ENCODE peak calls at places on chromosomes 7 and 10, in eight cellular contexts. C, S, L, W, N, I, J and P are unnamed samples.

GRCh38 chr7:101924171-101924570 is 106.7 kb downstream of the CUX1 start:
- DNase-seq in I (no peak), C (no peak), W (no peak), L (no peak), S (peak), N (no peak), J (peak), P (no peak)

GRCh38 chr7:115043605-115044004 is 121.7 kb downstream of the MDFIC start:
- DNase-seq in L (no peak), J (no peak), W (no peak), I (no peak), C (no peak), N (no peak), S (no peak), P (no peak)

GRCh38 chr10:49057481-49057880 is 57.8 kb downstream of the VSTM4 start:
- DNase-seq in W (no peak), C (no peak), S (no peak), L (no peak), N (no peak), I (no peak), J (no peak), P (no peak)

GRCh38 chr10:132372516-132373095 is 24.4 kb upstream of the PWWP2B start:
- DNase-seq in I (no peak), N (no peak), S (no peak), C (no peak), L (no peak), W (peak), J (peak), P (no peak)

GRCh38 chr7:63900394-63901203 is 98.0 kb upstream of the ZNF722 start:
- DNase-seq in N (no peak), W (no peak), J (peak), C (peak), S (no peak), L (no peak), I (no peak), P (no peak)

GRCh38 chr7:151425670-151426075 is 14.3 kb downstream of the CRYGN start:
- DNase-seq in L (no peak), W (no peak), I (peak), S (peak), C (no peak), J (peak), N (no peak), P (no peak)

GRCh38 chr10:125190414-125190813 is 30.1 kb upstream of the CTBP2 start:
- DNase-seq in I (no peak), N (no peak), L (no peak), C (no peak), J (no peak), W (no peak), S (no peak), P (no peak)

GRCh38 chr7:146665023-146665422 is 548.4 kb downstream of the CNTNAP2 start:
- DNase-seq in N (no peak), S (no peak), I (no peak), W (no peak), J (no peak), C (no peak), L (no peak), P (no peak)

GRCh38 chr7:12327922-12328321 is 75.7 kb downstream of the VWDE start:
- DNase-seq in L (no peak), C (no peak), N (no peak), J (no peak), I (no peak), S (no peak), W (no peak), P (no peak)

GRCh38 chr10:103731609-103732270 is 123.6 kb downstream of the SH3PXD2A start:
- DNase-seq in C (no peak), S (no peak), L (no peak), I (no peak), N (no peak), J (no peak), W (no peak), P (no peak)

GRCh38 chr10:89663144-89663543 is 18.1 kb upstream of the PANK1 start:
- DNase-seq in W (no peak), S (no peak), N (no peak), C (no peak), I (no peak), J (no peak), L (no peak), P (no peak)

GRCh38 chr7:18262054-18262453 is 233.5 kb upstream of the HDAC9 start:
- DNase-seq in W (no peak), J (no peak), L (no peak), N (no peak), S (no peak), I (peak), C (no peak), P (no peak)

GRCh38 chr10:103764296-103765088 is 90.9 kb downstream of the SH3PXD2A start:
- DNase-seq in S (no peak), W (no peak), L (no peak), J (no peak), I (no peak), N (no peak), C (no peak), P (no peak)

GRCh38 chr7:105084581-105084980 is 70.6 kb downstream of the KMT2E start:
- DNase-seq in W (no peak), S (no peak), N (no peak), L (no peak), J (no peak), C (no peak), I (no peak), P (no peak)

GRCh38 chr10:43318978-43319965 is 52.2 kb upstream of the FXYD4 start:
- DNase-seq in W (no peak), L (no peak), J (no peak), I (no peak), C (no peak), S (no peak), N (no peak), P (no peak)

GRCh38 chr10:29646960-29647431 is 12.2 kb upstream of the SVIL start:
- DNase-seq in C (no peak), I (peak), L (no peak), J (no peak), N (no peak), S (peak), W (no peak), P (no peak)

GRCh38 chr10:131885391-131886165 is 15.2 kb upstream of the PPP2R2D start:
- DNase-seq in W (no peak), J (peak), L (no peak), S (peak), I (peak), C (no peak), N (peak), P (no peak)

GRCh38 chr10:61642073-61642637 is 20.6 kb upstream of the CABCOCO1 start:
- DNase-seq in S (peak), C (no peak), I (no peak), J (no peak), L (no peak), W (no peak), N (no peak), P (no peak)

GRCh38 chr10:79176949-79177602 is 108.3 kb downstream of the ZMIZ1 start:
- DNase-seq in S (peak), J (no peak), C (no peak), W (no peak), I (peak), L (no peak), N (no peak), P (no peak)

GRCh38 chr7:100791881-100792666 is 35.2 kb downstream of the EPHB4 start:
- DNase-seq in W (no peak), S (no peak), N (no peak), J (no peak), I (no peak), L (no peak), C (no peak), P (no peak)

GRCh38 chr7:100786323-100786722 is 41.0 kb downstream of the EPHB4 start:
- DNase-seq in I (no peak), W (no peak), N (no peak), J (no peak), S (no peak), L (no peak), C (no peak), P (no peak)

GRCh38 chr7:100793806-100794660 is 33.3 kb downstream of the EPHB4 start:
- DNase-seq in S (peak), C (no peak), W (no peak), I (peak), N (no peak), L (no peak), J (no peak), P (no peak)

GRCh38 chr7:100785878-100786277 is 41.4 kb downstream of the EPHB4 start:
- DNase-seq in N (no peak), S (no peak), I (no peak), L (no peak), W (no peak), J (no peak), C (no peak), P (no peak)

GRCh38 chr7:100789055-100789454 is 38.3 kb downstream of the EPHB4 start:
- DNase-seq in I (no peak), J (no peak), S (no peak), C (no peak), L (no peak), W (no peak), N (no peak), P (no peak)
- TF ChIP-seq CTCF in I (peak), J (no peak), S (peak), C (no peak), L (no peak), W (no peak), N (no peak), P (no peak)

GRCh38 chr10:6840093-6840763 is 260.2 kb upstream of the PRKCQ start:
- DNase-seq in N (no peak), C (no peak), S (no peak), J (no peak), I (no peak), L (no peak), W (no peak), P (no peak)

GRCh38 chr10:6841746-6842145 is 261.7 kb upstream of the PRKCQ start:
- DNase-seq in S (no peak), L (no peak), I (no peak), C (no peak), J (no peak), N (no peak), W (no peak), P (no peak)

GRCh38 chr10:6833458-6834011 is 253.5 kb upstream of the PRKCQ start:
- DNase-seq in S (no peak), J (no peak), I (no peak), L (no peak), C (no peak), W (no peak), N (no peak), P (no peak)

GRCh38 chr10:6840766-6841165 is 260.7 kb upstream of the PRKCQ start:
- DNase-seq in W (no peak), L (no peak), J (no peak), I (no peak), N (no peak), S (peak), C (no peak), P (no peak)

DNA sequence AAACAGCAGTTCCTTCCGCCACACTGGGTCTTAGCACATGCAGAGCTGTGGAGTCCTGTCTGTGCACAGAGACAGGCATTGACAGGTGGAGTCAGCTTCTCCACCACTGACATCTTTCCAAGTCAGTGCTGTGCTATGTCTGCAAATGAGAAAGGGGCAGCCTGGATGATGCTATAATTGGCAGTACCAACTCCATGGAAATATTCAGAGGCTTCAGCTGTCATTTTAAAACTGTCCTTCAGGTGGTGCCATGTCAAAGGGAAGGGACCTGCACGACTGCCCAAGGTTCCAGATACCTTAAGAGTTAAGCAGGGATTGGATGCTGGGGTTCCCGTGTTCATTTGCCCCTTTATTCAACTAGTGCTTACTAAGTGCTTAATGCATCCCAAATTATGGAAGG is 258.0 kb upstream of the PRKCQ start:
- DNase-seq in L (no peak), J (no peak), S (no peak), W (no peak), N (no peak), I (no peak), C (no peak), P (no peak)
- TF ChIP-seq CTCF in L (no peak), J (no peak), S (peak), W (peak), N (no peak), I (no peak), C (no peak), P (no peak)

DNA sequence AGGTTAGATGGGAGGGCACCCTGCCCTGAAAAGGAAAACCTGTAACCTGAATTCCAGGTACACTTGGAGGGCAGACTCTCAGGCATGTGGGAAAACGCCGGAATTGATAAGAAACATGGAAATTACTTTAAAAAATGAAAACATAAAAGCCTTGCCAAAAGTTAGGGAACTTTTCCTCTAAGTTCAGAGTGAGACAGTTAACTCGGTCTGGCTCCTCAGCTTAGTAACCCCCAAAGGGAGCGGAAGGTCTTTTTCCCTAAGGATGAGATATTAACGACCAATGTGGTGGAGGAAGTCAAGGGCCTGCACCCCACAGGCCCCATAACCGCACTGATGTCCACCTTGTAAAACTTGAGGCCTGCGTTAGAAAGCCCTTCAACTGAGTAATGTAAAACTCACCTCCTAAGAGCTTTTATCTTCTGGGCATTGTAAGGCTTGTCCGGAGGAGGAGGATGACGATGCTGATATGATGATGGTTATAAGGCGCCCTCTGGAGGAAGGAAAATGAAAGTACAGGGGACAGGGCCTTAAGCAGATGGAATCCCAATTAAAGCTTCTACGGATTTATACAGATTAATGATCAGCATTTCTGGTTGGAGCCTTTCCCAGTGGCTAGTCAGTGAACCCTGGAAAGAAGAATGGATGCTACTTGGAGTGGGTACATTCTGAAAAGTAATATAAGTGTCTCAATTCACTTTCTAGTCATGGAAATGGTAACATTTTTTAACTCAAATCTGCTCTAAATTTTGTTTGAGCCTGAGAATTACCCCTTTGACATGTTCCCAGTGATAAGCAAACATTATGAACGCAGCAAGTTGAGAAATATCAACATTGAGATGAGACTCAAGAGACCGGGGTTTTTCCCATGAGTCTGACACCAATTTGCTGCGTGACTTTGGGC is 696 bp downstream of the COL1A2 start:
- DNase-seq in N (peak), L (peak), J (peak), W (no peak), I (peak), C (no peak), S (peak), P (no peak)
- TF ChIP-seq CTCF in N (peak), L (peak), J (peak), W (peak), I (peak), C (peak), S (peak), P (peak)

GRCh38 chr10:17802966-17803365 is 6.2 kb upstream of the MRC1 start:
- DNase-seq in W (no peak), C (no peak), S (peak), N (no peak), I (peak), L (no peak), J (no peak), P (no peak)

GRCh38 chr10:17802350-17802749 is 6.8 kb upstream of the MRC1 start:
- DNase-seq in J (no peak), L (no peak), W (no peak), C (no peak), I (no peak), S (no peak), N (no peak), P (no peak)

GRCh38 chr10:17805440-17805839 is 3.7 kb upstream of the MRC1 start:
- DNase-seq in I (no peak), S (no peak), W (no peak), L (no peak), N (no peak), C (no peak), J (no peak), P (no peak)

GRCh38 chr10:17808971-17809841 is at the start of gene MRC1:
- DNase-seq in W (no peak), J (peak), C (no peak), L (no peak), S (no peak), I (no peak), N (no peak), P (no peak)

DNA sequence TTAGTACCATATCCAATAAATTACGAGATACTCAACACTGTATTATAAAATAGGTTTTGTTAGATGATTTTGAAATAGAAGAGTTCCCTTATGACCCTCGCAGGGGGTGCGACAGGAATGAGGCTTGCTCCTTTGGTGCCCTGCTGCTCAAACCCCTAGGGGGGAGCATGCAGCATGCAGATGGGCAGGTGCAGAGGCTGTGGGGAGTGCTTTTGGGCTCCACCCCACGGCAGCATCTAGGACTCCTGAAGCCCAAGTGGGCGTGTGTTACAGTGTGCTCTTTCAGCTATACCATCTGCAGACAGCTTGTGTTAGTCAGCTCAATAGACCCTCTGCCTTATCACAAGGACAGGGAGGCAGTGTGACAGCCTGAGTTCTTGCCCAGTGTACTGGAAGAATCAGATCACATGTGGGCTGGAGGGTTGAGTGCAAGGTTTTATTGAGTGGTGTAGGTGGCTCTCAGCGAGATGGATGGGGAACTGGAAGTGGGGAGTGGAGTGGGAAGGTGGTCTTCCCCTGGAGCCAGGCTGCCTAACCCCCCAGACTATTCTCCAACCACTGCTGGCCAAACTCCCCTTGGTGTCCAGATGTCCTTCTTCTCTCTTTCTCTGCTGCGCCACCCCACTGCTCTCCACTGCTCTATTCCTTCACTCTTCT is 3.1 kb upstream of the MRC1 start:
- DNase-seq in N (no peak), J (no peak), I (no peak), L (no peak), W (no peak), C (no peak), S (no peak), P (no peak)
- TF ChIP-seq CTCF in N (peak), J (no peak), I (no peak), L (peak), W (no peak), C (no peak), S (no peak), P (no peak)